ENCODE peak calls at places on chromosomes 5 and 9, in four cellular contexts. Y is H4; N is stimulated activated CD4-positive, alpha-beta T cell treated with anti-CD3 and anti-CD28 coated beads, Interleukin-15, amount 100 ng/mL, for 1 hour; F is bronchial epithelial cell. P is an unnamed sample.

GRCh38 chr9:98978231-98978681 is 34.5 kb downstream of the COL15A1 start:
- DNase-seq in F (no peak), Y (no peak), N (no peak), P (no peak)

GRCh38 chr9:88807426-88807825 is 183.8 kb upstream of the S1PR3 start:
- DNase-seq in F (no peak), N (no peak), Y (no peak), P (no peak)

GRCh38 chr5:116068028-116068632 is 16.7 kb upstream of the COMMD10 start:
- DNase-seq in N (no peak), Y (peak; percentile 40), F (peak; percentile 45), P (peak; percentile 41)

GRCh38 chr5:93381057-93381456 is 200.0 kb downstream of the NR2F1-AS1 start:
- DNase-seq in Y (no peak), F (no peak), N (no peak), P (no peak)

GRCh38 chr9:72149231-72149975 is at the start of gene GDA:
- DNase-seq in Y (peak; percentile 13), N (no peak), F (no peak), P (peak; percentile 56)

GRCh38 chr9:37345038-37345437 is 77.5 kb upstream of the GRHPR start:
- DNase-seq in N (no peak), F (no peak), Y (no peak), P (no peak)

GRCh38 chr9:137396227-137396626 is 26.7 kb downstream of the EXD3 start:
- DNase-seq in F (peak; percentile 21), N (no peak), Y (no peak), P (no peak)

GRCh38 chr5:100004969-100005368 is 530.2 kb upstream of the FAM174A start:
- DNase-seq in Y (no peak), F (peak; percentile 90), N (no peak), P (no peak)

GRCh38 chr9:23850242-23851023 is 24.4 kb upstream of the ELAVL2 start:
- DNase-seq in F (no peak), N (no peak), Y (peak; percentile 7), P (no peak)

GRCh38 chr5:167582916-167583315 is 708.5 kb upstream of the WWC1 start:
- DNase-seq in N (no peak), Y (no peak), F (peak; percentile 23), P (no peak)

GRCh38 chr9:1979815-1980367 is 35.3 kb upstream of the SMARCA2 start:
- DNase-seq in N (no peak), F (peak; percentile 80), Y (peak; percentile 88), P (peak; percentile 21)

GRCh38 chr5:154603978-154604679 is 126.1 kb upstream of the HAND1 start:
- DNase-seq in N (no peak), F (peak; percentile 44), Y (peak; percentile 29), P (no peak)

GRCh38 chr9:131960311-131960710 is 119.4 kb downstream of the MED27 start:
- DNase-seq in Y (no peak), N (no peak), F (peak; percentile 83), P (no peak)

GRCh38 chr9:73011346-73011745 is 58.5 kb upstream of the ALDH1A1 start:
- DNase-seq in F (no peak), N (no peak), Y (no peak), P (no peak)